ENCODE peak calls at places on chromosomes 1 and 21, in five cellular contexts. One of them, this sample, is unnamed.

GRCh38 chr1:205329719-205330118 is 8.2 kb upstream of the NUAK2 start:
- DNase-seq in endothelial cell: no peak
- DNase-seq in fibroblast of the aortic adventitia: no peak
- DNase-seq in tibial nerve: no peak
- DNase-seq in H9: no peak
- DNase-seq in this sample: no peak

GRCh38 chr1:17596651-17597509 is 57.4 kb downstream of the ARHGEF10L start:
- DNase-seq in endothelial cell: no peak
- DNase-seq in fibroblast of the aortic adventitia: no peak
- DNase-seq in H9: no peak
- DNase-seq in tibial nerve: no peak
- DNase-seq in this sample: no peak

GRCh38 chr1:115676498-115677171 is 34.9 kb downstream of the VANGL1 start:
- DNase-seq in tibial nerve: no peak
- DNase-seq in fibroblast of the aortic adventitia: no peak
- DNase-seq in endothelial cell: no peak
- DNase-seq in H9: no peak
- DNase-seq in this sample: peak

GRCh38 chr1:172909606-172910326 is 141.0 kb downstream of the TNFSF18 start:
- DNase-seq in H9: no peak
- DNase-seq in tibial nerve: no peak
- DNase-seq in endothelial cell: no peak
- DNase-seq in fibroblast of the aortic adventitia: peak
- DNase-seq in this sample: peak

GRCh38 chr1:32754282-32755097 is 51.9 kb upstream of the SYNC start:
- DNase-seq in endothelial cell: no peak
- DNase-seq in H9: peak
- DNase-seq in fibroblast of the aortic adventitia: no peak
- DNase-seq in tibial nerve: no peak
- DNase-seq in this sample: peak

GRCh38 chr21:14591882-14592281 is 45.8 kb upstream of the SAMSN1 start:
- DNase-seq in tibial nerve: peak
- DNase-seq in H9: no peak
- DNase-seq in endothelial cell: no peak
- DNase-seq in fibroblast of the aortic adventitia: peak
- DNase-seq in this sample: no peak

GRCh38 chr1:240927815-240928214 is 315.9 kb upstream of the GREM2 start:
- DNase-seq in fibroblast of the aortic adventitia: no peak
- DNase-seq in endothelial cell: no peak
- DNase-seq in tibial nerve: no peak
- DNase-seq in H9: no peak
- DNase-seq in this sample: no peak

GRCh38 chr1:24925082-24925779 is 4.8 kb downstream of the RUNX3 start:
- DNase-seq in H9: no peak
- DNase-seq in endothelial cell: no peak
- DNase-seq in tibial nerve: no peak
- DNase-seq in fibroblast of the aortic adventitia: no peak
- DNase-seq in this sample: no peak

GRCh38 chr1:221335161-221336101 is 406.5 kb downstream of the DUSP10 start:
- DNase-seq in endothelial cell: no peak
- DNase-seq in H9: no peak
- DNase-seq in tibial nerve: peak
- DNase-seq in fibroblast of the aortic adventitia: peak
- DNase-seq in this sample: peak

GRCh38 chr1:212518188-212518951 is 85.7 kb downstream of the NENF start:
- DNase-seq in tibial nerve: no peak
- DNase-seq in endothelial cell: no peak
- DNase-seq in H9: no peak
- DNase-seq in fibroblast of the aortic adventitia: peak
- DNase-seq in this sample: peak

DNA sequence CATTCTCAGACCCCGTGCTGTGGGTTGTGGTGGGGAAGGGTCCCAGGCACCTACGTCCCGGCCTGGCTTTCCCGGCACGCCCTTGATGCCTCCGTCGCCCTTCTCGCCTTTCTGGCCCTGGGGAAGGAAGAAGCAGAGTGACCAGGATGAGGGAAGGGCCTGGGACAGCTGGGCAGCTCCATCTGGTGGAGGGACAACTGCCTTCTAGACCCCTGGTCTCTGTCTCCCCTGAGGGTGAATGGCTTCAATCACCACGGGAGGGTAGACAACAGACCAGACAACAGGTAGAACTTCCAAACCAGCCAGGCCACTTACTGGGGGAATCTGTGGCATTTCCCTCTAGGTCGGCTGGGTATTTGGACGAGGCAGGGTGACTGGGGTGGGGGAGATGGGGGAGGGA is 11.9 kb downstream of the COL16A1 start:
- DNase-seq in endothelial cell: no peak
- DNase-seq in tibial nerve: no peak
- DNase-seq in fibroblast of the aortic adventitia: no peak
- DNase-seq in H9: no peak
- DNase-seq in this sample: no peak
- TF ChIP-seq CTCF in endothelial cell: no peak
- TF ChIP-seq CTCF in tibial nerve: no peak
- TF ChIP-seq CTCF in fibroblast of the aortic adventitia: no peak
- TF ChIP-seq CTCF in H9: no peak
- TF ChIP-seq CTCF in this sample: no peak

DNA sequence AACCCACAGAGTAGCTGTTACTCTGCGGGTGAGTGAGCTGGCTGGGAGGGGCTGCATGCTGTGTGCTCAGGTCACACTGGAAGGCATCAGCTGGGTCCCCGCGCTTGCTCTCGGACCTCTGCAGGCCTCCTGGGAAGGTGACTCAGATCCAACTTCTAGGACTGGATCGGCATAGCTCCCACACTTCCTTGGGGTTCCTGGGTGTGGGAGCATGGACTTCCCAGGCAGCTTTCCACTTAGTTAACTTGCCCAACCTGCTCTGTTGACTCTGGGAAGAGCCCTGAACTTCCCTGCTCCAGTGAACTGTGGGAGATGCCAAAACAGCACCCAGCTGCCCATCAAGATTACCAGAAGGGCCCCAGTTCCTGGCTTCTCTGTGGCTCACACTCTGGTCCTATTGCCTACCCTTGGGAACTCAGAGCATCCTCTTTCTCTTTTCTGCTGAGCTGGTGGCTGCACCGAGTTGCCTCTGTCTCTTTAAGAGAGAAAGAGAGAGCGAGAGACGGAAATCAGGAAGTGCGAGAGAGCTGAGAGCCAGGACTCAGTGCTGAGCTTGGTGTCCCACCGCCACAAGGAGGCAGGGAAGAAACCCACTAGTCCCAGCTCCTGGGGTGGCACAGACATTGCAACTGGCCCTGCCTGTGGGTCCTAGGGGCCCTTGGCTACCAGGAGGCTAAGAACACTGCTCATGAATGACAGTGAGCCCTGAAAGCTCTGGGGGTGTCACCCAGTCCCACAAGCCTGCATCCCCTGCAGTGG is at the start of gene IKBKE:
- DNase-seq in fibroblast of the aortic adventitia: peak
- DNase-seq in endothelial cell: peak
- DNase-seq in H9: peak
- DNase-seq in tibial nerve: peak
- DNase-seq in this sample: peak
- TF ChIP-seq CTCF in fibroblast of the aortic adventitia: peak
- TF ChIP-seq CTCF in endothelial cell: no peak
- TF ChIP-seq CTCF in H9: peak
- TF ChIP-seq CTCF in tibial nerve: peak
- TF ChIP-seq CTCF in this sample: peak

GRCh38 chr21:18265955-18266354 is 21.3 kb downstream of the CHODL start:
- DNase-seq in endothelial cell: no peak
- DNase-seq in fibroblast of the aortic adventitia: no peak
- DNase-seq in tibial nerve: no peak
- DNase-seq in H9: no peak
- DNase-seq in this sample: no peak
- TF ChIP-seq CTCF in endothelial cell: no peak
- TF ChIP-seq CTCF in fibroblast of the aortic adventitia: no peak
- TF ChIP-seq CTCF in tibial nerve: no peak
- TF ChIP-seq CTCF in H9: no peak
- TF ChIP-seq CTCF in this sample: no peak

DNA sequence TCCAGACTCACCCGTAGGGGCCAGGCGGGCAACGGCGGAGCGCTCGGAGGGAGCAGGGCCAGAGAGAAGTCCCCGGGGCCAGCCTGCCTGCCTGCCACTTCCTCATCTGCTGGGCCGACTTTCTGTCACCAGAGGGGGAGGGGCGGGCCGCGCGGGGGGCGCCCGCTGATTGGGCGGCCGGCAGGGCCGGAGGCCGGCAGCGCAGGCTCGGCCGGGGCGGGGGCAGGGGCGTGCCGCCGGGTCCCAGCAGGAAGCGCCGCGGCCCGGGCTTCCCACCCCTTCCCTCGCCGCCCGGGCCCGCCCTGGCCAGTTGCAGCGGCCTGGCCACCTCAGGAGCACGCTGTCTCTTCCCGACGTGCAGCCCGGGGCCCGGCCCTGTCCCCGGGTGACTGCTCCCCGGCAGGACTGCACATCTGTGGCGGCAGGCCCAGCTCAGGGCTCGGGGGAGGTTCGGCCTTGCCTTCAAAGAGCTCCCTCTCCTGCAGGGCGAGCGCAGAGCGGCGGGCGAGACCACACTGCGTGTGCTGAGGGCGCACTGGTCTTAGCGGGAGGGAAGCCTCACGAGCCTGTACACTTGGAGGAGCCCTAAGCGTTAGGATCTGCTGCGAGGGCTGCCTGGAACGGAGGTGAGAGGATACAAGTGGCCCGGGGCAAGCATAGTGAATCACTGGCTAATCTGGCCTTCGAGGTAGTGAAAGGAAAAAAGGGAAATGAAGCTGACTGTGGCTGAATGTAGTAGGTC is at the start of gene ELOVL1:
- DNase-seq in H9: peak
- DNase-seq in fibroblast of the aortic adventitia: peak
- DNase-seq in endothelial cell: peak
- DNase-seq in tibial nerve: peak
- DNase-seq in this sample: peak
- TF ChIP-seq CTCF in H9: peak
- TF ChIP-seq CTCF in fibroblast of the aortic adventitia: peak
- TF ChIP-seq CTCF in endothelial cell: no peak
- TF ChIP-seq CTCF in tibial nerve: no peak
- TF ChIP-seq CTCF in this sample: peak

This sample was measured in epithelial cell of esophagus.